ENCODE peak calls at places on chromosomes 1 and 21, in six cellular contexts. A is CD4-positive, CD25-positive, alpha-beta regulatory T cell; T is upper lobe of right lung; J is heart left ventricle; R is pancreas; F is endodermal cell. C is an unnamed sample. For H3K9me3 and H3K4me1, the result is how much of the 10 kb centered on the place peaks cover.

GRCh38 chr1:65231718-65232330 is 77.5 kb upstream of the DNAJC6 start:
- DNase-seq in A (no peak), T (no peak), J (no peak), R (no peak), F (no peak), C (no peak)

GRCh38 chr1:152047607-152047953 is 10.8 kb upstream of the S100A11 start:
- DNase-seq in A (no peak), T (no peak), J (no peak), R (peak), F (no peak), C (peak)

GRCh38 chr1:4002061-4002521 is 102.0 kb upstream of the C1orf174 start:
- DNase-seq in A (no peak), T (peak), J (no peak), R (no peak), F (no peak), C (no peak)

GRCh38 chr1:162902372-162902771 is 41.4 kb upstream of the CCDC190 start:
- DNase-seq in A (no peak), T (no peak), J (no peak), R (no peak), F (no peak), C (no peak)

GRCh38 chr1:171715813-171716251 is 26.0 kb downstream of the VAMP4 start:
- DNase-seq in A (no peak), T (no peak), J (no peak), R (no peak), F (no peak), C (no peak)

GRCh38 chr1:16498573-16499359 is 15.3 kb downstream of the RNU1-1 start:
- DNase-seq in A (peak), T (peak), J (peak), R (peak), F (peak), C (peak)

GRCh38 chr1:12097321-12097720 is 34.2 kb downstream of the TNFRSF8 start:
- DNase-seq in A (no peak), T (no peak), J (no peak), R (no peak), F (no peak), C (no peak)

GRCh38 chr1:15584489-15585363 is at the start of gene AGMAT:
- DNase-seq in A (peak), T (peak), J (no peak), R (peak), F (peak), C (no peak)

GRCh38 chr21:42621166-42621827 is 32.1 kb upstream of the PDE9A start:
- DNase-seq in A (no peak), T (peak), J (no peak), R (no peak), F (no peak), C (no peak)

GRCh38 chr1:44406761-44407429 is 1.8 kb downstream of the RNF220 start:
- DNase-seq in A (no peak), T (no peak), J (peak), R (no peak), F (peak), C (no peak)

GRCh38 chr1:20483833-20484525 is 2.0 kb downstream of the CAMK2N1 start:
- DNase-seq in A (no peak), T (peak), J (no peak), R (no peak), F (peak), C (no peak)

GRCh38 chr1:42117214-42117613 is 36.0 kb upstream of the GUCA2B start:
- DNase-seq in A (no peak), T (no peak), J (no peak), R (no peak), F (no peak), C (no peak)

GRCh38 chr1:65939636-65940035 is 146.9 kb downstream of the PDE4B start:
- DNase-seq in A (no peak), T (no peak), J (no peak), R (no peak), F (no peak), C (no peak)

GRCh38 chr1:56934400-56935080 is 31.3 kb downstream of the C8B start:
- DNase-seq in A (no peak), T (no peak), J (no peak), R (no peak), F (peak), C (no peak)

GRCh38 chr1:160671603-160672002 is 24.8 kb upstream of the SLAMF1 start:
- DNase-seq in A (no peak), T (no peak), J (no peak), R (no peak), F (no peak), C (no peak)

GRCh38 chr1:227253065-227253464 is 65.2 kb downstream of the CDC42BPA start:
- DNase-seq in A (no peak), T (no peak), J (no peak), R (no peak), F (no peak), C (no peak)

GRCh38 chr1:83769594-83770321 is 229.2 kb downstream of the TTLL7 start:
- DNase-seq in A (no peak), T (no peak), J (no peak), R (no peak), F (no peak), C (no peak)

GRCh38 chr1:26289158-26290059 is 9.5 kb downstream of the SH3BGRL3 start:
- DNase-seq in A (peak), T (peak), J (no peak), R (no peak), F (no peak), C (no peak)

GRCh38 chr21:19510653-19511052 is 1107.1 kb upstream of the TMPRSS15 start:
- DNase-seq in A (no peak), T (no peak), J (no peak), R (no peak), F (no peak), C (no peak)

GRCh38 chr1:2525524-2525895 is 886 bp downstream of the PANK4 start:
- DNase-seq in A (no peak), T (no peak), J (no peak), R (no peak), F (no peak), C (no peak)

GRCh38 chr21:43193651-43194302 is 25.0 kb downstream of the CRYAA start:
- DNase-seq in A (no peak), T (peak), J (peak), R (peak), F (peak), C (no peak)

GRCh38 chr1:182447660-182448059 is 2.3 kb upstream of the RGSL1 start:
- DNase-seq in A (no peak), T (no peak), J (no peak), R (no peak), F (no peak), C (no peak)

GRCh38 chr1:204931768-204932572 is 61.3 kb downstream of the NFASC start:
- DNase-seq in A (no peak), T (no peak), J (no peak), R (no peak), F (peak), C (no peak)

GRCh38 chr1:60234761-60235160 is 161.2 kb upstream of the C1orf87 start:
- DNase-seq in A (no peak), T (no peak), J (no peak), R (no peak), F (no peak), C (no peak)

GRCh38 chr1:15620155-15620545 is 2.9 kb downstream of the DDI2 start:
- DNase-seq in A (no peak), T (no peak), J (no peak), R (no peak), F (no peak), C (no peak)

GRCh38 chr1:47881505-47882442 is 115.4 kb downstream of the TRABD2B start:
- DNase-seq in A (no peak), T (no peak), J (no peak), R (peak), F (no peak), C (no peak)

GRCh38 chr1:172144445-172145060 is 275.9 kb upstream of the C1orf105 start:
- DNase-seq in A (no peak), T (peak), J (peak), R (peak), F (no peak), C (peak)

GRCh38 chr1:33435096-33435820 is 4.4 kb upstream of the PHC2 start:
- DNase-seq in A (no peak), T (no peak), J (no peak), R (no peak), F (no peak), C (no peak)

GRCh38 chr1:156193488-156194299 is at the start of gene SLC25A44:
- DNase-seq in A (peak), T (peak), J (peak), R (peak), F (peak), C (peak)
- H3K27ac ChIP-seq in A (peak), T (peak), J (peak), R (peak), F (no peak), C (peak)

GRCh38 chr21:38223893-38224540 is 32.8 kb upstream of the KCNJ15 start:
- DNase-seq in A (no peak), T (no peak), J (no peak), R (no peak), F (peak), C (no peak)
- H3K9me3 ChIP-seq in A (under half), T (under half), J (half or more), R (under half), F (half or more), C (under half)

DNA sequence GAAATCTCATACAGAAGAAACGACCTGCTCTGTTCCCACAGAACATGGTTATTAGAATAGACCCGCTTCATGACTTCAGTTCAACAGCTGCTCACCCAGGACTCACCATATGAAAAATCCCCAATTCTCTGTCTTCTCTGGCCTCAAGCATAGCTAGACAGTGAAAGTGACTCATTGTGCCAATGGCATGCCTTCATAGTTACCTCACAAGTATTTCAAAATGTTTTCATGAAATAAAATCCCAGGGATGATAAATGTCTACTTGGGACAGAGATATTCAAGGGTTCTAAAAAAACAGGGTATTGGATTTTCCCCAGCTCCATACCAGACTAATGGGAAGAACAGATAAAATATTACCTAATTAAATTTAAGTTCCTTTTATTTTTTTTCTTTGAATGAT is 82.3 kb downstream of the NOTCH2 start:
- DNase-seq in A (no peak), T (no peak), J (no peak), R (no peak), F (no peak), C (no peak)
- H3K4me1 ChIP-seq in A (under half), T (under half), J (under half), R (under half), F (under half), C (half or more)

GRCh38 chr1:167554028-167554779 is 642 bp upstream of the CREG1 start:
- DNase-seq in A (no peak), T (no peak), J (no peak), R (no peak), F (no peak), C (no peak)
- H3K27ac ChIP-seq in A (no peak), T (peak), J (peak), R (no peak), F (no peak), C (peak)

DNA sequence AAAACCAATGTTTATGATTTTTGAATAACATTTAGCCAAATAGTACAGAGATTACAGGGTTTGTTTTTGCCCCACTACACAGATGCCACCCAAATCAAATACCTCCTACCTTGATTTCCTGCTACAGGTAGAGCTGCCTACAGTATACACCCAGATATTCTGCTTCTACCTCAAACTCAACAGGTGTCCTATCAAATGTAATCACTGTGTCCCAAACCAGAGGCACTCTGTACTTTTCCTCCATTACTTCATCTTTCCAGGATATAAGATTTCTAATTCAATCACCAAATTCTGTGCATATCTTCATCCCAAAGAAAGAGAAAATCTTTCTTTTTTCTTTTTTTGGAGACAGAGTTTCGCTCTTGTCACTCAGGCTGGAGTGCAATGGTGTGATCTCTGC is 9.6 kb downstream of the PUM1 start:
- DNase-seq in A (no peak), T (no peak), J (no peak), R (no peak), F (no peak), C (no peak)
- H3K9me3 ChIP-seq in A (under half), T (under half), J (under half), R (under half), F (under half), C (under half)

GRCh38 chr1:93963585-93963984 is 54.4 kb upstream of the GCLM start:
- DNase-seq in A (no peak), T (no peak), J (no peak), R (peak), F (no peak), C (no peak)
- H3K4me1 ChIP-seq in A (under half), T (under half), J (under half), R (under half), F (under half), C (under half)

C was measured in thoracic aorta.